ENCODE peak calls at places on chromosomes 11 and 22, in eight cellular contexts. H is naive thymus-derived CD4-positive, alpha-beta T cell; S is mucosa of descending colon; B is IMR-90; W is neural progenitor cell; L is stomach; V is K562; P is CD4-positive, CD25-positive, alpha-beta regulatory T cell. A is an unnamed sample. For H3K4me1, the result is how much of the 10 kb centered on the place peaks cover.

GRCh38 chr22:21978564-21979386 is 3.8 kb downstream of the TOP3B start:
- DNase-seq in L (no peak), W (no peak), B (no peak), V (no peak), S (no peak), P (no peak), H (no peak), A (no peak)

GRCh38 chr22:37472418-37473006 is 13.7 kb downstream of the MFNG start:
- DNase-seq in B (peak), W (peak), H (no peak), P (no peak), L (peak), S (no peak), V (peak), A (peak)

GRCh38 chr11:27907534-27907933 is 200.4 kb downstream of the KIF18A start:
- DNase-seq in W (no peak), H (no peak), V (no peak), L (no peak), B (peak), S (no peak), P (no peak), A (no peak)

GRCh38 chr11:205221-206001 is 1.8 kb downstream of the BET1L start:
- DNase-seq in H (no peak), V (no peak), L (peak), W (no peak), B (no peak), P (no peak), S (peak), A (no peak)

GRCh38 chr22:44728761-44729261 is 23.6 kb upstream of the ARHGAP8 start:
- DNase-seq in W (no peak), V (no peak), S (no peak), H (no peak), P (no peak), L (no peak), B (no peak), A (no peak)

GRCh38 chr22:31556627-31557203 is 60.4 kb downstream of the SFI1 start:
- DNase-seq in S (no peak), V (peak), P (peak), H (no peak), L (no peak), W (peak), B (peak), A (no peak)

GRCh38 chr22:26842103-26842502 is 184.7 kb downstream of the MIAT start:
- DNase-seq in W (peak), V (no peak), B (no peak), S (no peak), L (no peak), H (no peak), P (no peak), A (no peak)

GRCh38 chr11:13577881-13578280 is 82.1 kb upstream of the PTH start:
- DNase-seq in B (no peak), V (no peak), W (no peak), L (no peak), H (no peak), P (no peak), S (no peak), A (no peak)

GRCh38 chr22:20728523-20729190 is 45.3 kb upstream of the SERPIND1 start:
- DNase-seq in L (no peak), S (peak), W (no peak), H (no peak), V (no peak), B (no peak), P (no peak), A (no peak)

GRCh38 chr11:76576166-76576565 is 94.4 kb downstream of the LRRC32 start:
- DNase-seq in S (no peak), H (no peak), L (no peak), B (no peak), W (no peak), P (no peak), V (no peak), A (no peak)

GRCh38 chr11:76579047-76579751 is 91.3 kb downstream of the LRRC32 start:
- DNase-seq in H (no peak), S (peak), P (no peak), B (no peak), V (peak), L (no peak), W (peak), A (no peak)

GRCh38 chr11:76578655-76579046 is 91.9 kb downstream of the LRRC32 start:
- DNase-seq in W (peak), B (no peak), S (peak), H (no peak), V (no peak), P (no peak), L (no peak), A (no peak)

GRCh38 chr11:76577921-76578654 is 92.5 kb downstream of the LRRC32 start:
- DNase-seq in V (no peak), B (no peak), W (no peak), L (no peak), H (no peak), S (no peak), P (no peak), A (no peak)

GRCh38 chr11:76577199-76577920 is 93.2 kb downstream of the LRRC32 start:
- DNase-seq in V (no peak), S (no peak), W (no peak), P (no peak), H (no peak), B (peak), L (no peak), A (no peak)
- H3K4me3 ChIP-seq in V (no peak), S (no peak), W (no peak), P (no peak), H (no peak), B (no peak), L (no peak), A (no peak)

DNA sequence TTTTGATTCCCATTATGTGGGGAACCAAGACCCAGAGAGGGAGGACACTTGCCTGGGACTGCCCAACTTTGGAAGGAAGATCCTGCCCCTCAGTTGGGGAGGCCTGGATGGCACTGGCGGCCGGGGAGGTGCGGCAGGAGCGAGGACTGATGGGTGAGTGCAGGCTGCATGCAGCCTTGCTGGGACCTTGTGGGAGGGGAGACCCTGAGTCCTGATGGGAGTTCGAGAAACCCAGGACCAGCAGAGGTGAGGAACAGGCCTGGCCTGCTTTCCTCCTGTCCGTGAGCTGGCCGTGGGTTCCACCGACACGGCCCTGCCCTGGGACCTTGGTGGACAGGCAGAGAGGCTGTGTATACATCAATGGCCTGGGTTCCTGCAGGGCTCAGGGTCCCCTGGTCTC is 19.3 kb upstream of the SMIM38 start:
- DNase-seq in L (no peak), P (no peak), V (no peak), H (no peak), W (no peak), S (no peak), B (no peak), A (no peak)
- H3K4me1 ChIP-seq in L (under half), P (under half), V (under half), H (under half), W (under half), S (under half), B (under half), A (under half)

GRCh38 chr11:105245781-105246315 is 106.3 kb upstream of the CARD18 start:
- DNase-seq in P (no peak), H (no peak), B (peak), V (no peak), W (no peak), S (no peak), L (no peak), A (no peak)

GRCh38 chr11:105244157-105244820 is 104.7 kb upstream of the CARD18 start:
- DNase-seq in W (no peak), S (no peak), H (no peak), V (no peak), B (peak), P (no peak), L (no peak), A (no peak)
- H3K4me3 ChIP-seq in W (no peak), S (no peak), H (no peak), V (no peak), B (no peak), P (no peak), L (no peak), A (no peak)

GRCh38 chr11:59611570-59612565 is 3.7 kb downstream of the OSBP start:
- DNase-seq in W (no peak), S (no peak), V (no peak), H (no peak), L (peak), P (no peak), B (peak), A (no peak)

GRCh38 chr11:59615637-59616395 is at the start of gene OSBP:
- DNase-seq in P (peak), S (peak), H (peak), L (peak), W (peak), B (peak), V (peak), A (peak)

GRCh38 chr11:59616396-59616982 is 915 bp upstream of the OSBP start:
- DNase-seq in L (no peak), H (no peak), B (no peak), W (peak), P (no peak), V (peak), S (peak), A (no peak)

GRCh38 chr11:59615132-59615636 is 390 bp downstream of the OSBP start:
- DNase-seq in W (no peak), P (peak), H (no peak), S (peak), V (no peak), B (no peak), L (peak), A (peak)

DNA sequence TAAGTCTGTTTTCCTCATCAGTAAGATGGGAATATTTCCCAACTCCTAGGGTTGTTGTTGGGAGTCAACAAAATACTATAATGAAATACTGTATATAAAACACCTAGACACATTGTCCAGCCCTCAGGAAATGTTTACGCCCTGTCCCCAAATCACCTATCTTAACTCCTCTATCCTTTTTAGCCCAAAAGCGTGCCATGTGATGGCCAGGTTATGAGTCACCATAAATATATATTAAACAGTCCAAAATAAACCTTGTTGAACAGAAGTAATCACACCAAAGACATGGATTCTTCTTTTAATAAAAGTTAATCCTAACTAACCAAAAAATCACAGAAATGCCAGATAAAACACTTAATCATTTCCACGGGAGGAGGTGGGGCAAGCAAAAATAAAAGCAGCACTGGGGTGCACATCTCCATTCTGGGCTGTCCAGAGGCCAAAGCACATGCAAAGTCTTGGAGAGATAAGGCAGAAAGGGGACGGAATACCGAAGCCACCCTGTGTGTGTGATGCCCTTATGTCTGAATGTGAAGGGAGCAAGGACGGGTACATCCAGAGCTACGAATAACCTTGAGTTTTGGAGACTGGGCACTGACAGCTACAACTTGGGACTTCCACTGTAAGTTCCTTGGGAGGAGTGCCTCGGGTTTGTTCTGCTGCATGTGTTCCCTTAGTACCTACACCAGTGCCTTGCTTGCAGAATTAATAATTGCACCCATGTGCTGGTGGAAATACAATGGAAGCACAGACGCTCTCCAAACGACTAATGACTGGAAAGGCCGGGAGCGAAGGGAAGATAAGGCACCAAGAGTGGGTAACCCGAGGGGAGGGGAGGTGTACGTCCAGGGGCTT is 1.1 kb downstream of the OSBP start:
- DNase-seq in L (no peak), P (no peak), V (no peak), H (no peak), S (no peak), B (no peak), W (no peak), A (no peak)
- H3K4me1 ChIP-seq in L (under half), P (under half), V (under half), H (under half), S (under half), B (under half), W (under half), A (under half)

GRCh38 chr22:40634119-40634903 is 2.2 kb downstream of the MRTFA start:
- DNase-seq in V (no peak), P (no peak), W (no peak), L (no peak), B (no peak), H (no peak), S (no peak), A (no peak)
- H3K4me3 ChIP-seq in V (no peak), P (peak), W (peak), L (peak), B (no peak), H (no peak), S (no peak), A (no peak)

DNA sequence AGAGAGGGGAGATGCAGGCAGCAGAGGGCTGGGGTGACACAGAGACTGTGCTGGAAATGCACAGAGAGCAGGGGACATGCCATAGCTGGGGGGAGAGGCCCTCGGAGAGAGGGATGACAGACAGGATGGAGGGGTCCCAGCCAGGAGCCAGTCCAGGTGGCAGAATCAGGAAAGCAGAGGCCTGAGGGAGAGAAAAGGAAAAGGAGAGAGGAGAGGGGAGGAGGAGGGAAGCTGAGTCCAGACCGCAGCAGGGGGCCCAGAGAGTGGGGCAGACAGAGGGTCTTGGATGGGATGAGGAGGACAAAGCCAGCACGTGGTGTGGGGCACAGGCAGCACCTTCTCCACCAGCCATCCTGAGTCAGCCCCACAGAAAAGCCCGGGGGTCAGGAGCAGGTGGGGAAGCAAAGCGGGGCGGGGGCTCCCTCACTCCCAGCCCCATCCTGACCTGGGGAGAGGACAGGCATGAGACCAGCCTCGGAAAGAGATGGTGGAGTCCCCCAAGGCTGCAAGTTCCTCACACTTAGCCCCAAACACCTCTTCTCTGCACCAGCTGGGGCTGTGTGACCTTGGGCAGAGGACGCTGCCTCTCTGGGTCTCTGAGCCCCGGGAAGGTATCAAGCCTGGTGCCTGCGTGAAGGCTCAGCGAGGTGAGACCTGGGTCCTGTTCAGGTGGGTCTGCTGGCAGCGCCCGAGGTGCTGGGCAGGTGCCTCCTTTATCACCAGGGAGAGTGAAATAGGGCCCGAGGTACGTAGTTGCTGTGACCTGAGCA is 47.9 kb downstream of the IGLL1 start:
- DNase-seq in S (peak), L (no peak), B (no peak), P (no peak), H (no peak), W (no peak), V (no peak), A (no peak)
- H3K4me1 ChIP-seq in S (under half), L (under half), B (under half), P (under half), H (under half), W (under half), V (under half), A (under half)

GRCh38 chr11:1459219-1459575 is 27.4 kb downstream of the MOB2 start:
- DNase-seq in L (no peak), S (no peak), H (no peak), B (no peak), P (no peak), W (no peak), V (no peak), A (no peak)
- H3K4me3 ChIP-seq in L (peak), S (no peak), H (no peak), B (no peak), P (no peak), W (no peak), V (no peak), A (no peak)

DNA sequence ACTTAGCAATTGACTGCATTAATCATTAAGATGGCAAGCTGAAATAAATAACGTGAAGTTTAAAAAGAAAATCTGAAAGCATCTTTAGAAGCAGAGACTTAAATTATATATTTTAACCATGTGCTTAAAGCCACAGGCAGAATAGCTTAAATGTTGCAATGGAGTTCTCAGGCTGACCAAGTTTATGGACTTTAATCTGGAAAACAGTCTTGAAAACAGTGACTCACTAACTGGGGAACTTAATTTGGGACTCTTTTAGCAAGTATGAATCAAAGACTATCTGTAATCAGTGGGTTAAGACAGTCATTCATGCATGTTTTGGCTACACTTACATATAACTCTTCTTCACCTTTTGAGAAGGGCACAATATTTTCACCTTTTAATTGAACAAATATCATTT is 12.6 kb upstream of the GLYATL1 start:
- DNase-seq in W (no peak), V (no peak), H (no peak), S (no peak), L (no peak), B (peak), P (no peak), A (no peak)
- H3K4me1 ChIP-seq in W (under half), V (under half), H (under half), S (under half), L (under half), B (under half), P (under half), A (under half)

GRCh38 chr22:42623756-42624446 is 9.2 kb upstream of the POLDIP3 start:
- DNase-seq in V (no peak), W (no peak), B (no peak), H (no peak), P (no peak), L (no peak), S (no peak), A (no peak)

GRCh38 chr22:42620084-42620483 is 5.4 kb upstream of the POLDIP3 start:
- DNase-seq in L (no peak), H (no peak), B (no peak), W (no peak), S (no peak), P (no peak), V (no peak), A (no peak)

GRCh38 chr22:42623301-42623751 is 8.6 kb upstream of the POLDIP3 start:
- DNase-seq in L (peak), W (no peak), V (no peak), H (no peak), P (no peak), S (peak), B (no peak), A (no peak)

GRCh38 chr22:42621505-42622002 is 6.9 kb upstream of the POLDIP3 start:
- DNase-seq in V (peak), L (peak), W (peak), B (peak), P (peak), H (peak), S (peak), A (peak)

DNA sequence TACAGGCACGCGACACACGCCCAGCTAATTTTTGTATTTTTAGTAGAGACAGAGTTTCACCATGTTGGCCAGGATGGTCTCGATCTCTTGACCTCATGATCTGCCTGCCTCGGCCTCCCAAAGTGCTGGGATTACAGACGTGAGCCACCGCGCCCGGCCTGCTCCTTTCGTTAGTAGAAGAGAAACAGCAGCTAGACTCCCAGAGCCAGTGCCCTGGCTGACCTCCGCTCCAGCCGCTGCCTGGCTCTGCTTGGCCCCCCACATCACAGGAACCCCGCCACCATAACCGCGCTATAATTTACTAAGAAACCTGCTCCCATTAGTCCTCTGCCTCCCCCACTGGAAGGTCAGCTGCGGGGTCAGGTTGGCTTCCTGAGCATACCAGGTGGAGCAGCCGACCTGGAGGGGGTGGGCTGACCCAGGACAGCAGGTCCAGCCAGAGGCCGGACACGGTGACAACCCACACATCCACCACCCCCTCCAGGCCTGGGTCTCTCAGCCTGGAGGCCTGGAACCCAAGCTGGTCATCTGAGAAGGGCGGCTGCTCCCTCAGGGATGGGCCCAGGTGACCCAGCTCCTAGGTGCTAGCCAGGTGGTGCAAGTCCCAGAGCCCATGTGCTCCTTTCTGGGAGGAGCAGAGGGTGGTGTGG is 7.5 kb upstream of the POLDIP3 start:
- DNase-seq in V (no peak), S (no peak), B (no peak), W (no peak), P (no peak), L (no peak), H (no peak), A (no peak)
- H3K4me3 ChIP-seq in V (no peak), S (no peak), B (no peak), W (no peak), P (no peak), L (no peak), H (no peak), A (no peak)